ENCODE peak calls at places on chromosomes 12 and 14, in ten cellular contexts. D, Z, I, U, G, Y, S, O, A and H are unnamed samples.

GRCh38 chr12:93247313-93248057 is 130.2 kb upstream of the NUDT4 start:
- DNase-seq in I (peak; percentile 50), Z (no peak), Y (peak; percentile 32), A (no peak), O (no peak), D (no peak), S (no peak), U (no peak), G (no peak), H (no peak)

GRCh38 chr12:9951026-9951652 is 19.0 kb upstream of the CLEC2A start:
- DNase-seq in A (no peak), U (no peak), D (no peak), O (no peak), G (no peak), Z (no peak), Y (no peak), S (no peak), I (no peak), H (no peak)

GRCh38 chr12:6605425-6606330 is 1.5 kb downstream of the CHD4 start:
- DNase-seq in S (peak; percentile 51), U (no peak), Z (peak; percentile 36), I (peak; percentile 47), G (no peak), A (peak; percentile 36), O (no peak), Y (peak; percentile 8), D (peak; percentile 27), H (no peak)

GRCh38 chr12:75478395-75478794 is 2.2 kb upstream of the GLIPR1 start:
- DNase-seq in O (no peak), S (no peak), I (peak; percentile 81), U (no peak), D (no peak), A (no peak), G (no peak), Y (no peak), Z (no peak), H (no peak)

GRCh38 chr12:75863475-75863874 is 168.1 kb downstream of the PHLDA1 start:
- DNase-seq in D (no peak), G (no peak), S (no peak), U (no peak), O (no peak), I (no peak), Y (no peak), Z (peak; percentile 19), A (no peak), H (no peak)

GRCh38 chr14:97350415-97350814 is 553.2 kb downstream of the VRK1 start:
- DNase-seq in I (no peak), U (no peak), A (no peak), O (no peak), D (no peak), Y (no peak), G (no peak), Z (no peak), S (no peak), H (no peak)

GRCh38 chr14:43898709-43899108 is 608.4 kb downstream of the FSCB start:
- DNase-seq in A (peak; percentile 62), G (no peak), Z (no peak), O (no peak), D (no peak), U (no peak), I (no peak), Y (no peak), S (no peak), H (no peak)

GRCh38 chr12:43336962-43337555 is 214.9 kb downstream of the ADAMTS20 start:
- DNase-seq in Y (no peak), G (peak; percentile 12), I (peak; percentile 78), D (no peak), U (no peak), Z (peak; percentile 14), A (peak; percentile 42), O (no peak), S (peak; percentile 33), H (no peak)

GRCh38 chr12:108338915-108339657 is at the start of gene CMKLR1:
- DNase-seq in I (no peak), D (peak; percentile 49), S (peak; percentile 22), O (peak; percentile 74), Z (no peak), A (peak; percentile 28), Y (peak; percentile 65), G (no peak), U (no peak), H (no peak)

GRCh38 chr12:93705237-93705636 is 28.1 kb downstream of the CRADD start:
- DNase-seq in O (no peak), Z (no peak), I (no peak), Y (no peak), A (no peak), U (no peak), D (no peak), G (no peak), S (no peak), H (no peak)

GRCh38 chr14:92135269-92135668 is 13.5 kb downstream of the CPSF2 start:
- DNase-seq in O (no peak), S (peak; percentile 4), Y (no peak), I (peak; percentile 77), U (no peak), G (no peak), Z (peak; percentile 11), D (no peak), A (peak; percentile 26), H (no peak)

GRCh38 chr12:130765186-130765659 is 49.1 kb upstream of the RIMBP2 start:
- DNase-seq in S (no peak), G (no peak), A (peak; percentile 35), Y (no peak), D (no peak), Z (peak; percentile 34), I (peak; percentile 6), U (no peak), O (no peak), H (no peak)

GRCh38 chr12:114729731-114730130 is 45.8 kb upstream of the TBX3 start:
- DNase-seq in A (no peak), I (peak; percentile 44), S (no peak), U (no peak), Z (no peak), G (no peak), O (no peak), D (no peak), Y (no peak), H (no peak)

GRCh38 chr12:112418596-112419268 is at the start of gene PTPN11:
- DNase-seq in S (peak; percentile 93), O (peak; percentile 95), Z (peak; percentile 64), Y (peak; percentile 89), A (peak; percentile 86), I (peak; percentile 76), U (peak; percentile 94), D (peak; percentile 94), G (no peak), H (peak; percentile 84)
- TF ChIP-seq CTCF in S (peak; percentile 77), O (peak; percentile 35), Z (peak; percentile 73), Y (peak; percentile 34), A (no peak), I (no peak), U (peak; percentile 83), D (peak; percentile 47), G (peak; percentile 47), H (peak; percentile 73)

GRCh38 chr12:3661028-3661427 is 91.9 kb downstream of the CRACR2A start:
- DNase-seq in O (no peak), S (no peak), Z (no peak), A (no peak), G (no peak), U (no peak), Y (no peak), D (no peak), I (no peak), H (no peak)

GRCh38 chr12:3656946-3657622 is 95.8 kb downstream of the CRACR2A start:
- DNase-seq in Y (no peak), U (no peak), A (no peak), D (no peak), G (no peak), O (no peak), Z (no peak), S (no peak), I (no peak), H (no peak)

GRCh38 chr12:3658327-3659163 is 94.4 kb downstream of the CRACR2A start:
- DNase-seq in I (peak; percentile 46), Y (peak; percentile 35), O (no peak), Z (no peak), A (peak; percentile 70), G (no peak), S (peak; percentile 76), U (peak; percentile 64), D (peak; percentile 51), H (peak; percentile 53)

GRCh38 chr12:3651585-3652424 is 101.1 kb downstream of the CRACR2A start:
- DNase-seq in G (no peak), S (peak; percentile 24), Y (no peak), I (peak; percentile 63), Z (no peak), D (no peak), A (no peak), O (no peak), U (no peak), H (no peak)

DNA sequence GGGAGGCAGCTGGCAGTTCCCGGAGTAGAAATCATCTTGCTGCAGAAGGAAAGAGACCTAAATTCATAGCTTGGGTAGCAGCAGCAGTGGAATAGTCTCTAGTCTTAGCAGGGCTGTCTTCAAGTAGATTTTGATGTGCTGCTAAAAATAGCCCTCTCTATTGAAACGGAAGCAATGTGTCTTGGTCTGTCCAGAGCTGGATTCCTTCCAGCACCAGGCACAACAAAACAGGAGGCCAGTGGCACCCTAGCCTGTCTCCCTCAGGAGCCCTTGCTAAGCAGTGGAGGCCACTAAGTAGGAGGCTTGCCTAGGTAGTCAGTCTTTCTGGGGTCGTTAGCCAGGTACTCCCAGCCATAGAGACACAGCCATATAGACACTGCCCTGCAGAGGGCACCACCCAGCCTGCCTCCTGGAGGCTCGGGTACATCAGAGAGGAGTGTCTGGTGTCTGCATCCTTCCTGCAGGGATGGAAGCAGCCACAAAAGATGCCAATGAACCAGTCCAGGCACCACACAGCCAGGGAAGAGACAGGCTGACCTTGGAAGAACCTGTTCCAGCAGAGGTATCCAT is 97.5 kb downstream of the CRACR2A start:
- DNase-seq in O (no peak), G (no peak), I (peak; percentile 40), D (no peak), U (peak; percentile 46), A (peak; percentile 22), Y (no peak), S (peak; percentile 57), Z (peak; percentile 23), H (no peak)
- TF ChIP-seq CTCF in O (no peak), G (peak; percentile 51), I (peak; percentile 71), D (no peak), U (no peak), A (peak; percentile 51), Y (peak; percentile 22), S (peak; percentile 60), Z (peak; percentile 22), H (peak; percentile 46)

GRCh38 chr12:5428332-5429221 is 3.3 kb upstream of the NTF3 start:
- DNase-seq in Z (no peak), G (no peak), I (peak; percentile 48), A (no peak), D (no peak), U (peak; percentile 44), Y (peak; percentile 25), S (peak; percentile 70), O (no peak), H (no peak)
- TF ChIP-seq CTCF in Z (no peak), G (peak; percentile 60), I (peak; percentile 52), A (peak; percentile 27), D (peak; percentile 33), U (peak; percentile 40), Y (peak; percentile 50), S (peak; percentile 59), O (peak; percentile 47), H (peak; percentile 79)

DNA sequence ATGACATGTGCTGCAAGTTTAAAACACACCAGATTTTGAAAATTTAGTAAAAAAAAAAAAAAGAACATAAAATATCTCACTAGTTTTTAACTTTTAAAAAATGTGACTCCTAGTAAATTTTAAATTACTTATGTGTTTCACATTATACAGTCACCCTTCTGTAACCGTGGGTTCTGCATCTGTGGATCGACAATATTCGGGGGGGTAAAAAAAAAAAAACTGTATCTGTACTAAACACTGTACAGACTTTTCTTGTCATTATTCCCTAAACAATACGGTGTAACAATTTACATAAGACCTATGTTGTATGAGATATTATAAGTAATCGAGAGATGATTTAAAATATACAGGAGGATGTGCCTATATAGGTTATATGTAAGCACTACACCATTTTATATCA is 3.2 kb downstream of the DDX24 start:
- DNase-seq in G (no peak), D (no peak), Y (no peak), I (no peak), O (no peak), S (no peak), A (no peak), Z (no peak), U (no peak), H (no peak)
- TF ChIP-seq CTCF in G (no peak), D (no peak), Y (no peak), I (no peak), O (no peak), S (no peak), A (no peak), Z (no peak), U (no peak), H (no peak)